ENCODE peak calls at places on chromosomes 2 and 18, in ten cellular contexts. C, F, X, O, B, S, U, D, E and T are unnamed samples.

GRCh38 chr2:160279813-160280465 is 79.9 kb upstream of the ITGB6 start:
- DNase-seq in C (no peak), F (peak; percentile 84), X (no peak), O (no peak), B (no peak), S (no peak), U (no peak), D (peak; percentile 69), E (no peak), T (no peak)

GRCh38 chr2:18440141-18440605 is 120.3 kb downstream of the RDH14 start:
- DNase-seq in C (no peak), F (peak; percentile 83), X (no peak), O (peak; percentile 59), B (no peak), S (no peak), U (no peak), D (no peak), E (peak; percentile 76), T (peak; percentile 36)

GRCh38 chr2:88627856-88628568 is 748 bp upstream of the EIF2AK3 start:
- DNase-seq in C (peak; percentile 82), F (peak; percentile 99), X (no peak), O (peak; percentile 99), B (peak; percentile 92), S (peak; percentile 92), U (peak; percentile 93), D (peak; percentile 87), E (peak; percentile 97), T (peak; percentile 97)

GRCh38 chr2:3343012-3343411 is 34.6 kb downstream of the EIPR1 start:
- DNase-seq in C (no peak), F (no peak), X (no peak), O (no peak), B (no peak), S (no peak), U (no peak), D (no peak), E (no peak), T (no peak)

GRCh38 chr2:47357475-47357874 is 45.5 kb upstream of the MSH2 start:
- DNase-seq in C (peak; percentile 73), F (peak; percentile 82), X (no peak), O (peak; percentile 86), B (no peak), S (peak; percentile 81), U (peak; percentile 76), D (peak; percentile 55), E (peak; percentile 49), T (peak; percentile 6)

GRCh38 chr2:147511491-147511948 is 333.3 kb upstream of the ACVR2A start:
- DNase-seq in C (no peak), F (peak; percentile 56), X (no peak), O (no peak), B (no peak), S (no peak), U (no peak), D (no peak), E (peak; percentile 36), T (peak; percentile 1)

GRCh38 chr2:168843253-168843652 is 40.8 kb downstream of the NOSTRIN start:
- DNase-seq in C (no peak), F (no peak), X (no peak), O (no peak), B (no peak), S (no peak), U (no peak), D (no peak), E (no peak), T (no peak)

GRCh38 chr18:74564012-74564411 is 29.7 kb downstream of the CNDP1 start:
- DNase-seq in C (no peak), F (no peak), X (no peak), O (no peak), B (no peak), S (no peak), U (no peak), D (no peak), E (no peak), T (no peak)

GRCh38 chr18:21998531-21998930 is 170.9 kb upstream of the GATA6 start:
- DNase-seq in C (no peak), F (no peak), X (no peak), O (no peak), B (no peak), S (peak; percentile 56), U (no peak), D (no peak), E (no peak), T (no peak)

GRCh38 chr2:21251216-21251971 is 127.6 kb downstream of the TDRD15 start:
- DNase-seq in C (no peak), F (no peak), X (no peak), O (peak; percentile 51), B (no peak), S (peak; percentile 32), U (no peak), D (no peak), E (no peak), T (no peak)

GRCh38 chr18:37184209-37184868 is 355.4 kb downstream of the KIAA1328 start:
- DNase-seq in C (no peak), F (no peak), X (no peak), O (no peak), B (no peak), S (no peak), U (no peak), D (no peak), E (no peak), T (no peak)

GRCh38 chr2:130302164-130302886 is 40.4 kb upstream of the IMP4 start:
- DNase-seq in C (no peak), F (no peak), X (no peak), O (no peak), B (no peak), S (no peak), U (no peak), D (no peak), E (no peak), T (no peak)

GRCh38 chr18:22985250-22985649 is 52.1 kb downstream of the RBBP8 start:
- DNase-seq in C (no peak), F (no peak), X (no peak), O (no peak), B (no peak), S (no peak), U (no peak), D (peak; percentile 33), E (no peak), T (no peak)

GRCh38 chr2:190843874-190844699 is 36.5 kb upstream of the GLS start:
- DNase-seq in C (no peak), F (peak; percentile 84), X (no peak), O (peak; percentile 58), B (no peak), S (no peak), U (no peak), D (peak; percentile 95), E (no peak), T (no peak)

GRCh38 chr2:25588576-25588975 is 84.8 kb downstream of the DTNB start:
- DNase-seq in C (no peak), F (no peak), X (no peak), O (no peak), B (no peak), S (no peak), U (no peak), D (no peak), E (no peak), T (no peak)

GRCh38 chr18:57674891-57675290 is 53.3 kb upstream of the NARS1 start:
- DNase-seq in C (no peak), F (no peak), X (no peak), O (no peak), B (no peak), S (no peak), U (no peak), D (no peak), E (no peak), T (no peak)

DNA sequence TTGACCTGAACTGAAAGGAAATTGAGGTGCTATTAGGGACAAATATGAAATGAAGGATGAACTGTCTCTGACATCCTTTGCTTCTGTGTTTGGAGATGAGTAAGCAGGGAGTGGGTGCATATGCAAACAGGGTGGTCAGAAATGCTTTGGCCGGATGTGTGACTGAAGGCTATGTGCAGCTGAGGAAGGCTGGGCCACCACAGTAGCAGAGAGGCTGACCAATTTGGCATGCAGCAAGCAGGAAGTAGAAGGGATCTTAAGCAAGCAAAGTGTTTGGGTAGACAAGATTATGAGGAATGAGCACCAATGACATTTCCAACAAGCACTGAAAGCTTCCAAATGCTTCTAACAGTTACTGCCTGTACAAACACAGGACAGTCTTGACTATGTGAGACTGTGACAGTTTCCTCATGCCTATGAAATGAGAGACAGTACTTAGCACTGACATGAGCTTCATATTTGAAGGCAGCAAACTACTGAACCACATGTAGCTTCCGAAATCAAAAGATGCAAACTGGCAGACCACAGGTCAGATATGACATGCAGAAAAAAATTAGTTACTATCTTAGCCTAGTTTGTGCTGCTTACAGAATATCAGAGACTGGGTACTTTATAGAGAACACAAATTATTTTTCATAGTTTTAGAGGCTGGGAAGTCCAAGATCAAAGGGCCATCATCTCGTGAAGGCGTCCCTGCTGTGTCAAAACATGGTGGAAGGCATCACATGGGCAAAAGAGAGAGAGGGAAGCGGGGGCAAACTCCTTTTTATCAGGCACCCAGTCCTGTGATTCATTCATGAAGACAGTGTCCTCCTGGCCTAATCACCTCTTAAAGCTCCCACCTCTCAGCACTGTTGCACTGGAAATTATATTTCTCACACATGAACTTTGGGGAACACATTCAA is 3.2 kb upstream of the ACTR3 start:
- DNase-seq in C (no peak), F (peak; percentile 91), X (no peak), O (peak; percentile 85), B (no peak), S (peak; percentile 55), U (peak; percentile 58), D (peak; percentile 93), E (peak; percentile 85), T (peak; percentile 52)
- H3K9ac ChIP-seq in C (no peak overlapping the region), F (peak overlapping the region; percentile 26), X (no peak overlapping the region), O (peak overlapping the region; percentile 45), B (no peak overlapping the region), S (no peak overlapping the region), U (no peak overlapping the region), D (peak overlapping the region; percentile 42), E (no peak overlapping the region), T (no peak overlapping the region)

GRCh38 chr2:96323849-96324248 is 1.3 kb upstream of the ITPRIPL1 start:
- DNase-seq in C (no peak), F (no peak), X (no peak), O (no peak), B (no peak), S (no peak), U (no peak), D (no peak), E (no peak), T (no peak)
- H3K4me1 ChIP-seq in C (peaks cover 2% of the 10 kb centered on the region), F (no peaks in the 10 kb centered on the region), X (peaks cover 4% of the 10 kb centered on the region), O (peaks cover 21% of the 10 kb centered on the region), B (peaks cover 15% of the 10 kb centered on the region), S (no peaks in the 10 kb centered on the region), U (peaks cover 14% of the 10 kb centered on the region), D (peaks cover 22% of the 10 kb centered on the region), E (peaks cover 5% of the 10 kb centered on the region), T (peaks cover 14% of the 10 kb centered on the region)

DNA sequence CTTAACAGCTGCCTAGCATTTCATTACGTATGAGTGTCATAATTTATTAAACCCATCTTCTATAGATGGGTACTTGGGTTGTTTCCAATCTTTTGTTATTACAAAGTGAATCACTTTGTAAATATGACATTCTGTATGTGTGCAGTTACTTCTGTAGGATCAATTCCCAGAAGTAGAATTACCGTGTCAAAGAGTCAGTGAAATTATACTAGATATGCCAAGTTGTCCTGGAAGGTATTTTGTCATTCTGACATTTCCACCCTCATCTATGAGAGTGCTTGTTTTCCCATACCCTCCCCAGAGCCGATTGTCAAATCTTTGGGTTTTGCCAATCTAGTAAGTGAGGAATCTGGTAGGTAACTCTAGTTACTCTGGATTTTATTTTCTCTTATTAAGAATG is 194.5 kb upstream of the APCDD1 start:
- DNase-seq in C (no peak), F (no peak), X (no peak), O (no peak), B (no peak), S (no peak), U (no peak), D (peak; percentile 25), E (peak; percentile 16), T (no peak)
- H3K9me3 ChIP-seq in C (peaks cover 16% of the 10 kb centered on the region), F (no peaks in the 10 kb centered on the region), X (peaks cover 16% of the 10 kb centered on the region), O (no peaks in the 10 kb centered on the region), B (no peaks in the 10 kb centered on the region), S (no peaks in the 10 kb centered on the region), U (no peaks in the 10 kb centered on the region), D (no peaks in the 10 kb centered on the region), E (no peaks in the 10 kb centered on the region), T (no peaks in the 10 kb centered on the region)

GRCh38 chr2:109126501-109126860 is 2.5 kb upstream of the SH3RF3 start:
- DNase-seq in C (no peak), F (peak; percentile 93), X (no peak), O (peak; percentile 94), B (no peak), S (no peak), U (no peak), D (peak; percentile 66), E (peak; percentile 89), T (peak; percentile 75)
- H3K9ac ChIP-seq in C (no peak overlapping the region), F (peak overlapping the region; percentile 31), X (no peak overlapping the region), O (peak overlapping the region; percentile 42), B (no peak overlapping the region), S (no peak overlapping the region), U (no peak overlapping the region), D (peak overlapping the region; percentile 38), E (no peak overlapping the region), T (peak overlapping the region; percentile 94)